ENCODE peak calls at places on chromosomes 3 and 15, in ten cellular contexts. E, A, S, N, L, P, O, I, H and Q are unnamed samples.

GRCh38 chr15:26050271-26050670 is 187.1 kb upstream of the ATP10A start:
- DNase-seq in E (no peak), A (no peak), S (no peak), N (no peak), L (no peak), P (no peak), O (no peak), I (peak; percentile 33), H (no peak), Q (no peak)

GRCh38 chr3:78049501-78049900 is 1009.6 kb downstream of the ROBO2 start:
- DNase-seq in E (no peak), A (no peak), S (no peak), N (no peak), L (no peak), P (no peak), O (no peak), I (no peak), H (no peak), Q (no peak)

GRCh38 chr3:125289429-125289828 is 76.9 kb upstream of the SLC12A8 start:
- DNase-seq in E (no peak), A (no peak), S (no peak), N (no peak), L (no peak), P (no peak), O (no peak), I (no peak), H (no peak), Q (no peak)

GRCh38 chr3:139982404-139982803 is 47.4 kb downstream of the CLSTN2 start:
- DNase-seq in E (peak; percentile 17), A (no peak), S (no peak), N (peak; percentile 35), L (no peak), P (no peak), O (no peak), I (peak; percentile 36), H (no peak), Q (no peak)

GRCh38 chr15:28094732-28095521 is 4.2 kb downstream of the OCA2 start:
- DNase-seq in E (peak; percentile 63), A (no peak), S (no peak), N (no peak), L (peak; percentile 44), P (no peak), O (no peak), I (peak; percentile 77), H (peak; percentile 89), Q (no peak)

GRCh38 chr3:192915724-192916123 is 1.9 kb downstream of the MB21D2 start:
- DNase-seq in E (no peak), A (no peak), S (no peak), N (no peak), L (no peak), P (no peak), O (no peak), I (no peak), H (no peak), Q (no peak)

GRCh38 chr3:4614927-4615326 is 121.8 kb downstream of the ITPR1 start:
- DNase-seq in E (no peak), A (no peak), S (no peak), N (no peak), L (no peak), P (no peak), O (no peak), I (no peak), H (no peak), Q (no peak)

GRCh38 chr3:162892921-162893793 is 1396.5 kb downstream of the OTOL1 start:
- DNase-seq in E (no peak), A (no peak), S (no peak), N (no peak), L (no peak), P (no peak), O (no peak), I (no peak), H (no peak), Q (no peak)

GRCh38 chr3:129502641-129503386 is 25.6 kb upstream of the RHO start:
- DNase-seq in E (no peak), A (no peak), S (no peak), N (no peak), L (no peak), P (no peak), O (no peak), I (no peak), H (no peak), Q (no peak)

GRCh38 chr3:127637546-127637945 is 8.6 kb downstream of the PODXL2 start:
- DNase-seq in E (no peak), A (no peak), S (no peak), N (peak; percentile 16), L (no peak), P (peak; percentile 51), O (peak; percentile 51), I (peak; percentile 71), H (no peak), Q (no peak)

GRCh38 chr3:38347421-38348200 is 1.0 kb downstream of the XYLB start:
- DNase-seq in E (no peak), A (peak; percentile 80), S (no peak), N (no peak), L (no peak), P (no peak), O (no peak), I (no peak), H (peak; percentile 45), Q (no peak)

GRCh38 chr3:179321585-179322322 is 1.1 kb upstream of the ZNF639 start:
- DNase-seq in E (peak; percentile 66), A (peak; percentile 29), S (peak; percentile 61), N (peak; percentile 77), L (peak; percentile 25), P (peak; percentile 52), O (peak; percentile 84), I (peak; percentile 56), H (peak; percentile 54), Q (no peak)

GRCh38 chr3:195537995-195538394 is 5.1 kb downstream of the PPP1R2 start:
- DNase-seq in E (no peak), A (no peak), S (no peak), N (no peak), L (no peak), P (no peak), O (no peak), I (no peak), H (no peak), Q (no peak)

GRCh38 chr3:47594792-47595191 is 16.1 kb upstream of the CSPG5 start:
- DNase-seq in E (peak; percentile 32), A (no peak), S (no peak), N (no peak), L (no peak), P (no peak), O (no peak), I (no peak), H (no peak), Q (no peak)

GRCh38 chr3:160911399-160911798 is 155.4 kb downstream of the PPM1L start:
- DNase-seq in E (peak; percentile 16), A (no peak), S (no peak), N (peak; percentile 1), L (no peak), P (peak; percentile 4), O (peak; percentile 2), I (no peak), H (no peak), Q (no peak)

GRCh38 chr3:43531835-43532234 is 90.0 kb downstream of the ANO10 start:
- DNase-seq in E (no peak), A (peak; percentile 9), S (peak; percentile 85), N (peak; percentile 39), L (no peak), P (peak; percentile 33), O (peak; percentile 74), I (no peak), H (no peak), Q (no peak)

GRCh38 chr3:100988080-100988479 is 5.1 kb downstream of the ABI3BP start:
- DNase-seq in E (no peak), A (no peak), S (no peak), N (no peak), L (no peak), P (no peak), O (no peak), I (no peak), H (no peak), Q (no peak)

DNA sequence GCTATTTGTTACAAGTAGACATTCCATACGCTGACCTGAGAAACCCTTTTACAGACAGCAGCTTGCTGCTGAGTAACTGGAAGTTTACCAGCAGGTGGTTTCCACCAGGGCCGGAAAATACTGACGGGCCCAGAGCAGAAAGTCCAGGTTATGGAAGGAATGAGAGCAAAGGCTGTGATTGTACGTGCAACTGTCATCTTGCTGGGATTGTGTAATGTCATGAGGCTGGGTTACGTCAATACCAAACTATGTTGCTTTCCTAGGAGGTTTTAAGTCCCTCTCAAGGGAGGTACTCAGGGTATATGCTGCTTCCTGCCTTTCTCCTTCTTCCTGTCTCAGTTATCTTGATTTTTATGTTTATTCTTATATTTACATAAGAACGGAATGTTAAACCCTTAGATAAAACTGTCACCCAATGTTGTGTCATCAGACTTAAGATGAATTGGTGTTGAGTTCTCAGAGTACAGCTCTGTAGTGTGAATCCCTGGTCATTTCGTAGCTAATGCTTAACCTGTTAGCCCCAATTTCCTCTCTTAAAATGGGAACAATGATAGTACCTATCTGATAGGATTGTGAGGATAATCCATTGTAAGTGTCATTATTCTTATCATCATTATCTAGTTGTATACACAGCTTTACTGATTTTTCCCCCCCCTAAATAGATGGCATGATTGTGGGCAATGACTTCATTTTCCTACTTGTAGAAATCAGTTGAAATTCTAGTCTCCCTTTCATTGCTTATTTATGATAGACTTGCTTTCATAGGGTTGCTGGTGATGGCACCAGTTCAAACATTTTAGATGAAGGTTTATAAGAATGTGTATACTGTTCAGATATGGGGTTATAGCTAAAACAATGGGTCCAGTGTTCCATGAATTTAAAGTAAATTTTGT is 101.4 kb downstream of the FNDC3B start:
- DNase-seq in E (peak; percentile 48), A (peak; percentile 98), S (peak; percentile 83), N (peak; percentile 99), L (no peak), P (peak; percentile 96), O (peak; percentile 87), I (no peak), H (peak; percentile 75), Q (no peak)
- TF ChIP-seq CTCF in E (no peak), A (peak; percentile 31), S (no peak), N (peak; percentile 4), L (no peak), P (peak; percentile 49), O (no peak), I (no peak), H (no peak), Q (no peak)

GRCh38 chr3:9820944-9821343 is 10.9 kb downstream of the TTLL3 start:
- DNase-seq in E (peak; percentile 88), A (peak; percentile 30), S (no peak), N (peak; percentile 71), L (peak; percentile 29), P (peak; percentile 25), O (peak; percentile 61), I (peak; percentile 39), H (no peak), Q (no peak)
- TF ChIP-seq CTCF in E (peak; percentile 68), A (peak; percentile 30), S (peak; percentile 64), N (peak; percentile 68), L (peak; percentile 24), P (peak; percentile 63), O (peak; percentile 28), I (peak; percentile 48), H (no peak), Q (peak; percentile 17)

GRCh38 chr15:90933310-90933709 is 961 bp upstream of the HDDC3 start:
- DNase-seq in E (no peak), A (no peak), S (no peak), N (no peak), L (no peak), P (no peak), O (no peak), I (no peak), H (no peak), Q (no peak)
- TF ChIP-seq CTCF in E (no peak), A (no peak), S (no peak), N (no peak), L (no peak), P (no peak), O (no peak), I (no peak), H (no peak), Q (no peak)

GRCh38 chr3:132730891-132731580 is 8.8 kb upstream of the NPHP3 start:
- DNase-seq in E (peak; percentile 80), A (peak; percentile 33), S (peak; percentile 40), N (peak; percentile 79), L (no peak), P (peak; percentile 36), O (peak; percentile 78), I (peak; percentile 46), H (no peak), Q (no peak)
- TF ChIP-seq CTCF in E (peak; percentile 69), A (peak; percentile 69), S (peak; percentile 67), N (peak; percentile 61), L (no peak), P (peak; percentile 51), O (peak; percentile 53), I (peak; percentile 68), H (no peak), Q (peak; percentile 69)